ENCODE peak calls at places on chromosomes 6 and 20, in ten cellular contexts. C, M, Y, X, U, O, E, H, F and S are unnamed samples.

GRCh38 chr6:26332843-26333242 is 32.2 kb upstream of the BTN3A2 start:
- DNase-seq in C (no peak), M (no peak), Y (no peak), X (no peak), U (no peak), O (no peak), E (no peak), H (no peak), F (no peak), S (no peak)

GRCh38 chr6:107489636-107490567 is at the start of gene SOBP:
- DNase-seq in C (peak), M (peak), Y (peak), X (peak), U (peak), O (peak), E (no peak), H (peak), F (peak), S (peak)

GRCh38 chr6:41780623-41781301 is at the start of gene PRICKLE4:
- DNase-seq in C (peak), M (no peak), Y (no peak), X (no peak), U (no peak), O (no peak), E (no peak), H (peak), F (no peak), S (peak)

GRCh38 chr6:81751388-81752083 is 945 bp downstream of the TENT5A start:
- DNase-seq in C (peak), M (peak), Y (no peak), X (peak), U (peak), O (no peak), E (no peak), H (peak), F (no peak), S (peak)

GRCh38 chr20:32957451-32957850 is 46.8 kb downstream of the SUN5 start:
- DNase-seq in C (no peak), M (no peak), Y (no peak), X (no peak), U (no peak), O (no peak), E (no peak), H (no peak), F (no peak), S (no peak)

GRCh38 chr6:32074996-32075532 is 34.1 kb downstream of the TNXB start:
- DNase-seq in C (no peak), M (no peak), Y (no peak), X (no peak), U (no peak), O (no peak), E (no peak), H (no peak), F (no peak), S (no peak)

GRCh38 chr6:144617231-144618199 is 332.4 kb downstream of the UTRN start:
- DNase-seq in C (no peak), M (no peak), Y (no peak), X (no peak), U (no peak), O (no peak), E (no peak), H (no peak), F (no peak), S (peak)

GRCh38 chr20:56400001-56400640 is 7.7 kb downstream of the CSTF1 start:
- DNase-seq in C (peak), M (peak), Y (peak), X (peak), U (peak), O (peak), E (peak), H (peak), F (peak), S (peak)

GRCh38 chr6:113893866-113894265 is 36.7 kb downstream of the MARCKS start:
- DNase-seq in C (no peak), M (no peak), Y (no peak), X (no peak), U (no peak), O (no peak), E (peak), H (no peak), F (no peak), S (no peak)

GRCh38 chr6:37713529-37714119 is 15.9 kb upstream of the MDGA1 start:
- DNase-seq in C (no peak), M (no peak), Y (no peak), X (no peak), U (no peak), O (no peak), E (no peak), H (no peak), F (no peak), S (peak)

GRCh38 chr6:138465007-138465645 is 34.2 kb downstream of the NHSL1 start:
- DNase-seq in C (peak), M (no peak), Y (no peak), X (no peak), U (no peak), O (no peak), E (peak), H (no peak), F (peak), S (no peak)

GRCh38 chr6:53112871-53113270 is 35.8 kb downstream of the GCM1 start:
- DNase-seq in C (no peak), M (no peak), Y (no peak), X (no peak), U (no peak), O (no peak), E (no peak), H (no peak), F (no peak), S (peak)